ENCODE peak calls at places on chromosomes 2 and 18, in eight cellular contexts. M is T-helper 17 cell; Q is activated CD8-positive, alpha-beta memory T cell treated with anti-CD3 and anti-CD28 coated beads, Interleukin-2, amount 10 ng/mL, durations not matched to agents 7 days and 5 days; N is WERI-Rb-1; X is HEK293T; H is A172; O is CD8-positive, alpha-beta T cell; F is breast epithelium. I is an unnamed sample.

GRCh38 chr2:10096641-10097040 is 16.4 kb upstream of the CYS1 start:
- DNase-seq in M (no peak), Q (no peak), N (no peak), X (no peak), H (no peak), O (no peak), F (no peak), I (no peak)

GRCh38 chr2:66305714-66306113 is 129.2 kb upstream of the MEIS1 start:
- DNase-seq in M (no peak), Q (no peak), N (no peak), X (no peak), H (no peak), O (no peak), F (peak; percentile 70), I (no peak)

GRCh38 chr2:154698789-154699559 is 479 bp downstream of the KCNJ3 start:
- DNase-seq in M (no peak), Q (no peak), N (no peak), X (no peak), H (no peak), O (no peak), F (no peak), I (no peak)

GRCh38 chr18:42298744-42299685 is 344.0 kb downstream of the PIK3C3 start:
- DNase-seq in M (peak; percentile 31), Q (peak; percentile 71), N (peak; percentile 76), X (peak; percentile 47), H (peak; percentile 71), O (peak; percentile 29), F (peak; percentile 55), I (peak; percentile 1)

GRCh38 chr18:23585897-23586248 is 433 bp downstream of the NPC1 start:
- DNase-seq in M (no peak), Q (peak; percentile 44), N (no peak), X (no peak), H (peak; percentile 18), O (no peak), F (no peak), I (no peak)

GRCh38 chr18:908631-909621 is 4.3 kb downstream of the ADCYAP1 start:
- DNase-seq in M (no peak), Q (no peak), N (no peak), X (no peak), H (no peak), O (no peak), F (no peak), I (no peak)

GRCh38 chr2:138324068-138324771 is 177.3 kb upstream of the SPOPL start:
- DNase-seq in M (no peak), Q (no peak), N (no peak), X (no peak), H (no peak), O (no peak), F (no peak), I (no peak)

GRCh38 chr2:35184471-35184870 is 1171.1 kb upstream of the CRIM1 start:
- DNase-seq in M (no peak), Q (no peak), N (no peak), X (no peak), H (no peak), O (no peak), F (no peak), I (no peak)

GRCh38 chr2:120453635-120453998 is 107.7 kb downstream of the INHBB start:
- DNase-seq in M (no peak), Q (no peak), N (no peak), X (no peak), H (peak; percentile 88), O (no peak), F (no peak), I (no peak)

GRCh38 chr18:24395049-24395780 is 2.4 kb downstream of the OSBPL1A start:
- DNase-seq in M (no peak), Q (no peak), N (no peak), X (peak; percentile 30), H (no peak), O (no peak), F (no peak), I (no peak)

GRCh38 chr2:10026940-10027569 is 16.3 kb upstream of the KLF11 start:
- DNase-seq in M (no peak), Q (no peak), N (no peak), X (no peak), H (no peak), O (no peak), F (no peak), I (no peak)

GRCh38 chr2:68319397-68320117 is at the start of gene CNRIP1:
- DNase-seq in M (no peak), Q (no peak), N (peak; percentile 90), X (peak; percentile 65), H (peak; percentile 74), O (no peak), F (no peak), I (no peak)

GRCh38 chr2:231673348-231673770 is 35.0 kb upstream of the PTMA start:
- DNase-seq in M (no peak), Q (no peak), N (peak; percentile 95), X (no peak), H (peak; percentile 94), O (no peak), F (no peak), I (no peak)

GRCh38 chr2:228072669-228073068 is 108.8 kb downstream of the SPHKAP start:
- DNase-seq in M (no peak), Q (no peak), N (no peak), X (no peak), H (no peak), O (no peak), F (no peak), I (no peak)

GRCh38 chr2:85234879-85235278 is 92.9 kb downstream of the TGOLN2 start:
- DNase-seq in M (no peak), Q (no peak), N (no peak), X (no peak), H (no peak), O (no peak), F (no peak), I (no peak)

GRCh38 chr2:893311-893710 is 57.3 kb upstream of the SNTG2 start:
- DNase-seq in M (no peak), Q (peak; percentile 25), N (peak; percentile 70), X (peak; percentile 66), H (peak; percentile 18), O (no peak), F (no peak), I (no peak)

GRCh38 chr2:133710613-133711012 is 142.3 kb upstream of the NCKAP5 start:
- DNase-seq in M (no peak), Q (no peak), N (no peak), X (no peak), H (no peak), O (no peak), F (no peak), I (no peak)

I was measured in T-helper 22 cell.